ENCODE peak calls at places on chromosome 14, in seven cellular contexts. X is T-helper 2 cell; U is NCI-H524; I is hepatocyte; K is AG08396; W is activated naive CD4-positive, alpha-beta T cell treated with Interleukin-2 at 50 U/mL for 16 hours; J is HTR-8/SVneo. M is an unnamed sample.

GRCh38 chr14:92496458-92496857 is 17.1 kb upstream of the RIN3 start:
- DNase-seq in X (no peak), U (no peak), I (no peak), K (no peak), W (no peak), J (no peak), M (no peak)

GRCh38 chr14:58667900-58668299 is 30.1 kb downstream of the DACT1 start:
- DNase-seq in X (no peak), U (no peak), I (no peak), K (no peak), W (no peak), J (no peak), M (no peak)

GRCh38 chr14:38400751-38401150 is 144.9 kb upstream of the CLEC14A start:
- DNase-seq in X (no peak), U (no peak), I (no peak), K (no peak), W (no peak), J (no peak), M (no peak)

GRCh38 chr14:65102441-65103149 is at the start of gene MAX:
- DNase-seq in X (peak; percentile 98), U (peak; percentile 100), I (peak; percentile 98), K (peak; percentile 99), W (peak; percentile 99), J (peak; percentile 100), M (peak; percentile 98)

GRCh38 chr14:40981247-40981646 is 625.4 kb upstream of the LRFN5 start:
- DNase-seq in X (no peak), U (no peak), I (no peak), K (no peak), W (no peak), J (no peak), M (no peak)

GRCh38 chr14:71319646-71320045 is 412.4 kb downstream of the PCNX1 start:
- DNase-seq in X (no peak), U (no peak), I (peak; percentile 31), K (peak; percentile 17), W (no peak), J (peak; percentile 48), M (peak; percentile 30)

GRCh38 chr14:24432259-24433131 is 2.7 kb downstream of the KHNYN start:
- DNase-seq in X (no peak), U (no peak), I (no peak), K (no peak), W (no peak), J (no peak), M (no peak)

GRCh38 chr14:62179367-62180018 is 417.3 kb downstream of the SNAPC1 start:
- DNase-seq in X (no peak), U (peak; percentile 70), I (peak; percentile 85), K (peak; percentile 62), W (no peak), J (peak; percentile 94), M (peak; percentile 63)

GRCh38 chr14:27559848-27560247 is 962.0 kb upstream of the NOVA1 start:
- DNase-seq in X (no peak), U (no peak), I (no peak), K (no peak), W (no peak), J (no peak), M (no peak)

GRCh38 chr14:90168425-90169105 is 87.8 kb upstream of the PSMC1 start:
- DNase-seq in X (no peak), U (no peak), I (no peak), K (peak; percentile 26), W (no peak), J (no peak), M (no peak)

GRCh38 chr14:92780444-92780843 is 13.7 kb upstream of the GOLGA5 start:
- DNase-seq in X (no peak), U (no peak), I (no peak), K (no peak), W (no peak), J (peak; percentile 20), M (no peak)

GRCh38 chr14:27845902-27846301 is 920.7 kb upstream of the FOXG1 start:
- DNase-seq in X (no peak), U (no peak), I (no peak), K (no peak), W (no peak), J (no peak), M (no peak)

GRCh38 chr14:99271288-99271941 is 582 bp downstream of the BCL11B start:
- DNase-seq in X (no peak), U (no peak), I (no peak), K (no peak), W (no peak), J (no peak), M (no peak)

GRCh38 chr14:63542231-63542999 is 762 bp downstream of the PPP2R5E start:
- DNase-seq in X (no peak), U (peak; percentile 67), I (peak; percentile 50), K (no peak), W (peak; percentile 4), J (peak; percentile 81), M (peak; percentile 74)

GRCh38 chr14:46580941-46581671 is 70.5 kb downstream of the RPL10L start:
- DNase-seq in X (no peak), U (peak; percentile 55), I (peak; percentile 56), K (no peak), W (no peak), J (peak; percentile 2), M (peak; percentile 33)

GRCh38 chr14:94041551-94042346 is 15.6 kb downstream of the OTUB2 start:
- DNase-seq in X (no peak), U (no peak), I (peak; percentile 35), K (peak; percentile 86), W (no peak), J (no peak), M (no peak)

GRCh38 chr14:34465069-34465859 is 3.2 kb upstream of the SPTSSA start:
- DNase-seq in X (no peak), U (no peak), I (peak; percentile 36), K (no peak), W (no peak), J (no peak), M (no peak)

GRCh38 chr14:90239139-90239538 is 17.2 kb upstream of the PSMC1 start:
- DNase-seq in X (no peak), U (no peak), I (no peak), K (no peak), W (no peak), J (no peak), M (no peak)

GRCh38 chr14:94129111-94129757 is at the start of gene IFI27L2:
- DNase-seq in X (peak; percentile 38), U (peak; percentile 85), I (peak; percentile 89), K (peak; percentile 89), W (peak; percentile 63), J (peak; percentile 88), M (peak; percentile 81)

GRCh38 chr14:59038746-59039145 is 149.7 kb upstream of the DAAM1 start:
- DNase-seq in X (no peak), U (no peak), I (no peak), K (no peak), W (no peak), J (no peak), M (no peak)

GRCh38 chr14:101022121-101022520 is 118.6 kb upstream of the RTL1 start:
- DNase-seq in X (no peak), U (no peak), I (no peak), K (no peak), W (no peak), J (no peak), M (no peak)

GRCh38 chr14:70254476-70254961 is 65.8 kb upstream of the SLC8A3 start:
- DNase-seq in X (no peak), U (peak; percentile 62), I (peak; percentile 84), K (peak; percentile 14), W (no peak), J (peak; percentile 29), M (peak; percentile 65)

GRCh38 chr14:64671591-64671990 is 32.6 kb upstream of the PLEKHG3 start:
- DNase-seq in X (no peak), U (peak; percentile 53), I (peak; percentile 85), K (peak; percentile 70), W (no peak), J (peak; percentile 96), M (no peak)

GRCh38 chr14:64502476-64503183 is 1.0 kb downstream of the ZBTB25 start:
- DNase-seq in X (no peak), U (peak; percentile 36), I (peak; percentile 55), K (no peak), W (peak; percentile 39), J (no peak), M (peak; percentile 12)

GRCh38 chr14:40312296-40312695 is 880.1 kb upstream of the FBXO33 start:
- DNase-seq in X (no peak), U (no peak), I (no peak), K (no peak), W (no peak), J (no peak), M (no peak)

GRCh38 chr14:41385787-41386186 is 220.9 kb upstream of the LRFN5 start:
- DNase-seq in X (no peak), U (no peak), I (no peak), K (no peak), W (no peak), J (no peak), M (no peak)

GRCh38 chr14:66009104-66009503 is 477.1 kb upstream of the CCDC196 start:
- DNase-seq in X (no peak), U (no peak), I (peak; percentile 79), K (peak; percentile 53), W (no peak), J (no peak), M (no peak)

GRCh38 chr14:69711065-69711464 is 55.9 kb upstream of the SRSF5 start:
- DNase-seq in X (no peak), U (peak; percentile 100), I (no peak), K (no peak), W (no peak), J (no peak), M (peak; percentile 96)

GRCh38 chr14:84969501-84969900 is 560.4 kb upstream of the FLRT2 start:
- DNase-seq in X (no peak), U (no peak), I (no peak), K (no peak), W (no peak), J (no peak), M (no peak)

GRCh38 chr14:51732494-51733080 is 80.9 kb downstream of the FRMD6 start:
- DNase-seq in X (no peak), U (no peak), I (no peak), K (no peak), W (no peak), J (no peak), M (no peak)

GRCh38 chr14:85934123-85934885 is 404.4 kb downstream of the FLRT2 start:
- DNase-seq in X (peak; percentile 18), U (peak; percentile 25), I (no peak), K (no peak), W (peak; percentile 52), J (peak; percentile 5), M (no peak)

GRCh38 chr14:64806202-64806861 is 73.4 kb downstream of the SPTB start:
- DNase-seq in X (no peak), U (no peak), I (peak; percentile 65), K (peak; percentile 64), W (no peak), J (peak; percentile 93), M (no peak)

GRCh38 chr14:24690492-24690891 is 56.5 kb upstream of the GZMB start:
- DNase-seq in X (no peak), U (peak; percentile 79), I (no peak), K (no peak), W (no peak), J (no peak), M (no peak)

GRCh38 chr14:68936476-68936875 is 42.6 kb downstream of the ACTN1 start:
- DNase-seq in X (no peak), U (no peak), I (no peak), K (no peak), W (no peak), J (no peak), M (no peak)

GRCh38 chr14:104443391-104444158 is 136.0 kb upstream of the C14orf180 start:
- DNase-seq in X (no peak), U (no peak), I (no peak), K (no peak), W (no peak), J (no peak), M (no peak)

GRCh38 chr14:23056257-23056955 is 914 bp downstream of the CDH24 start:
- DNase-seq in X (peak; percentile 57), U (no peak), I (peak; percentile 84), K (peak; percentile 92), W (peak; percentile 75), J (peak; percentile 79), M (peak; percentile 90)